ENCODE peak calls at places on chromosomes 4 and X, in seven cellular contexts. X is adrenal gland; F is CD4-positive, alpha-beta memory T cell; T is bronchial epithelial cell; W is naive thymus-derived CD4-positive, alpha-beta T cell; H is GM12865; Q is stomach. G is an unnamed sample.

GRCh38 chr4:90951037-90951436 is 823.8 kb downstream of the CCSER1 start:
- DNase-seq in X (no peak), F (no peak), T (peak), W (no peak), H (no peak), Q (no peak), G (no peak)

GRCh38 chr4:15501941-15502340 is 32.3 kb downstream of the CC2D2A start:
- DNase-seq in X (no peak), F (no peak), T (no peak), W (no peak), H (peak), Q (no peak), G (no peak)

GRCh38 chr4:138051157-138051556 is 191.0 kb downstream of the SLC7A11 start:
- DNase-seq in X (no peak), F (no peak), T (no peak), W (no peak), H (no peak), Q (no peak), G (no peak)

GRCh38 chrX:39855748-39856129 is 242.0 kb downstream of the BCOR start:
- DNase-seq in X (no peak), F (peak), T (peak), W (peak), H (peak), Q (peak), G (peak)

GRCh38 chrX:66633541-66633940 is 5.3 kb downstream of the EDA2R start:
- DNase-seq in X (no peak), F (no peak), T (peak), W (no peak), H (no peak), Q (no peak), G (no peak)

GRCh38 chr4:176729489-176729888 is 63.2 kb downstream of the VEGFC start:
- DNase-seq in X (no peak), F (no peak), T (no peak), W (no peak), H (no peak), Q (no peak), G (no peak)

GRCh38 chr4:126271266-126271665 is 956.5 kb downstream of the FAT4 start:
- DNase-seq in X (no peak), F (no peak), T (peak), W (no peak), H (no peak), Q (no peak), G (no peak)

GRCh38 chr4:132564920-132565319 is 584.2 kb upstream of the PCDH10 start:
- DNase-seq in X (no peak), F (no peak), T (peak), W (no peak), H (no peak), Q (no peak), G (peak)

GRCh38 chr4:26062221-26062620 is 148.2 kb downstream of the SMIM20 start:
- DNase-seq in X (no peak), F (no peak), T (no peak), W (no peak), H (no peak), Q (no peak), G (no peak)

GRCh38 chrX:142186103-142186502 is 19.0 kb downstream of the MAGEC2 start:
- DNase-seq in X (no peak), F (no peak), T (peak), W (no peak), H (no peak), Q (no peak), G (no peak)

GRCh38 chrX:37871626-37872302 is 24.4 kb upstream of the DYNLT3 start:
- DNase-seq in X (peak), F (no peak), T (peak), W (no peak), H (no peak), Q (peak), G (no peak)

GRCh38 chr4:119865789-119866188 is 200.9 kb downstream of the MAD2L1 start:
- DNase-seq in X (no peak), F (no peak), T (no peak), W (no peak), H (no peak), Q (no peak), G (no peak)

GRCh38 chrX:15948318-15948660 is 93.7 kb upstream of the AP1S2 start:
- DNase-seq in X (no peak), F (no peak), T (peak), W (no peak), H (no peak), Q (no peak), G (no peak)

GRCh38 chr4:161762796-161763195 is 401.0 kb downstream of the FSTL5 start:
- DNase-seq in X (no peak), F (no peak), T (peak), W (no peak), H (no peak), Q (no peak), G (no peak)

GRCh38 chr4:11741190-11741652 is 312.5 kb upstream of the HS3ST1 start:
- DNase-seq in X (peak), F (no peak), T (peak), W (no peak), H (no peak), Q (no peak), G (no peak)

GRCh38 chr4:119337010-119337409 is 15.1 kb upstream of the FABP2 start:
- DNase-seq in X (no peak), F (no peak), T (no peak), W (no peak), H (no peak), Q (no peak), G (no peak)

GRCh38 chr4:85953651-85954018 is 406.2 kb downstream of the MAPK10 start:
- DNase-seq in X (peak), F (no peak), T (peak), W (no peak), H (no peak), Q (no peak), G (no peak)

GRCh38 chr4:122045533-122045932 is 93.7 kb upstream of the TRPC3 start:
- DNase-seq in X (peak), F (no peak), T (peak), W (no peak), H (no peak), Q (no peak), G (no peak)

GRCh38 chr4:141121768-141122415 is 11.4 kb downstream of the RNF150 start:
- DNase-seq in X (no peak), F (no peak), T (no peak), W (no peak), H (peak), Q (no peak), G (peak)

GRCh38 chr4:126761947-126762650 is 870.7 kb upstream of the INTU start:
- DNase-seq in X (no peak), F (no peak), T (peak), W (no peak), H (no peak), Q (no peak), G (no peak)

GRCh38 chrX:126658447-126658846 is 105.8 kb upstream of the DCAF12L1 start:
- DNase-seq in X (no peak), F (no peak), T (peak), W (no peak), H (no peak), Q (no peak), G (no peak)

GRCh38 chr4:52716364-52717151 is 34.7 kb downstream of the ERVMER34-1 start:
- DNase-seq in X (no peak), F (no peak), T (no peak), W (no peak), H (peak), Q (no peak), G (no peak)
- H3K4me3 ChIP-seq in X (no peak), F (no peak), T (no peak), W (no peak), H (no peak), Q (no peak), G (no peak)

GRCh38 chrX:70479197-70479969 is 34.7 kb downstream of the DLG3 start:
- DNase-seq in X (no peak), F (no peak), T (peak), W (no peak), H (no peak), Q (no peak), G (no peak)
- H3K4me3 ChIP-seq in X (no peak), F (no peak), T (no peak), W (no peak), H (no peak), Q (no peak), G (no peak)

GRCh38 chrX:150456466-150456865 is 93.3 kb downstream of the MAMLD1 start:
- DNase-seq in X (no peak), F (no peak), T (peak), W (no peak), H (no peak), Q (no peak), G (no peak)

GRCh38 chrX:150456941-150457340 is 93.8 kb downstream of the MAMLD1 start:
- DNase-seq in X (no peak), F (no peak), T (no peak), W (no peak), H (no peak), Q (no peak), G (no peak)

GRCh38 chrX:150454083-150454482 is 91.0 kb downstream of the MAMLD1 start:
- DNase-seq in X (no peak), F (no peak), T (no peak), W (no peak), H (no peak), Q (no peak), G (no peak)

GRCh38 chrX:150455220-150455618 is 92.1 kb downstream of the MAMLD1 start:
- DNase-seq in X (no peak), F (no peak), T (no peak), W (no peak), H (no peak), Q (no peak), G (no peak)

DNA sequence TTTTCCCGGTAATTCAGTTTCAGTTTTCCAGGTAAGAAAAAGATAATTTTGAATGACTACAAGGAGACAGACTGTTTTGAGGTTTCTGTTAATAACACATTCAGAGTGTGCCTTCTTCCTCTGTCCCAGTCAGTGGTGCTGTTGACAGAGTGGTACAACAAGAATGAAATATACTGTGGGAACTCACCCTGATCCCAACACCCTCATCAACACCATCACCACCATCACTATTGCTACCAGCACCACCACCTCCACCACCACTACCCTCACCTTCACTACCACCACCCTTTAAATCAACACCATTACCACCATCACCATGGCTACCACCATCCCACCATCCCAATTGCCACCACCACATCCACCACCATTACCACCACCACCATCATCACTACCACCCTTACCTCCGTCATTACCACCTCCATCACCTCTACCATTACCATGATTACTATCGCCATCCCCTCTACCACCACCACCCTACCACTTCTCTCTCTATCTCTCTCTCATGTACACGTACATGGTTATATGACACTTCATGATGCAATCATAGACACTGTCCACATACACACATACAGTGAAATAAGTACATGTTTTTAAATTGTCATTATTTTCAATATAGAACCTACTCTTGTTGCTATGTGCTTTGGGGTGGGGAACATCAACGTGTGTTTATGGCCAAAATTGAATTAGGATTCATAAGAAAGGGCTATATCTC is 91.5 kb downstream of the MAMLD1 start:
- DNase-seq in X (no peak), F (no peak), T (no peak), W (no peak), H (no peak), Q (no peak), G (no peak)
- H3K4me3 ChIP-seq in X (no peak), F (no peak), T (no peak), W (no peak), H (no peak), Q (no peak), G (no peak)

GRCh38 chr4:139764686-139765085 is 99.1 kb downstream of the MGST2 start:
- DNase-seq in X (no peak), F (no peak), T (no peak), W (no peak), H (no peak), Q (no peak), G (no peak)
- H3K4me3 ChIP-seq in X (no peak), F (no peak), T (no peak), W (no peak), H (no peak), Q (no peak), G (no peak)

GRCh38 chr4:27684501-27685077 is 823.9 kb downstream of the STIM2 start:
- DNase-seq in X (peak), F (no peak), T (peak), W (no peak), H (peak), Q (peak), G (peak)
- H3K4me3 ChIP-seq in X (no peak), F (no peak), T (no peak), W (no peak), H (no peak), Q (no peak), G (no peak)

DNA sequence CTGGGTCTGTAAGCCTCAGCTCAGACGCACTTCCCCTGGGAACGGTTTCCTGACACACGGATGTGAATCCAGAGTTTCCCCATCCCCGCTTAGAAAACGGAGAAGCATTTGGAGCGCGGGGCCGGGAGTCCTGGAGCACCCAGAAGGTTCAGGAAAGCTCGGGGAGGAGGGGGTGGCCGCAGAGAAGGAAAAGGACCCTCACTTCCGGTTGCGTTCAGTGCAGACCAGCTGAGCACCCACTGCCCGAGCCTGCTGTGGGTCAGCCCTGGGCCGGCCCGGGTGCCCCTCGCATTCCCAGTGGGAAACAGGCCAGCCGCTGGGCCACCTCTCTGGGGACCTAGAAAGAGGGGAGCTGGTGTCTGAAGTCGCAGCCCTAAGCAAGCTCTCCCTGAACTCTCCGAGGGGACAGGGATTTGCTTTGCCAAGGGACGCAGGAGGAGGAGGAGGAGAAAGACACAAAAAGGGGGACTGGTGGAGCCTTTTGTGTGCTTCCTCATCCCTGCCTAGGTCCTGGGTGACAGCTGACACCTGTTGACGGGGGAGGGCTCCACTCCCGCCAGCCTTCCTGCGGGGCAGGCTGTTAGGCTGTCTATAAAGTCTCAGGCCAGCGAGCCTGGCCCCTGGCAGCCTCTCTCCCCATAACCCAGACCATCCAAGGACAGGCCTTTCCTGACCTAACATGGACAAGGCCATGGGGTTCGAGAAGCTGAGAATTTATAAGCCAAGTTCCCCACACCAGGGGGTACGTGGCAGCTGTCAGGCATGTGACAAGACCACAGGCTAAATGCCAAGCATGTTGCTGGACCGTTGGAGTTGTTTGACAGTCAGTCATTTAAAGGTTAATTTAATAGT is 696 bp upstream of the EVC2 start:
- DNase-seq in X (no peak), F (no peak), T (no peak), W (no peak), H (no peak), Q (no peak), G (no peak)
- H3K4me3 ChIP-seq in X (no peak), F (no peak), T (peak), W (no peak), H (no peak), Q (peak), G (no peak)